ENCODE peak calls at places on chromosomes 12 and 14, in seven cellular contexts. One of them, this sample, is unnamed.

GRCh38 chr12:12946686-12947355 is 5.1 kb downstream of the GPRC5D start:
- DNase-seq in nephron progenitor cell: no peak
- DNase-seq in RWPE1: no peak
- DNase-seq in stomach: no peak
- DNase-seq in AG04449: no peak
- DNase-seq in GM23338: no peak
- DNase-seq in H9: no peak
- DNase-seq in this sample: no peak

GRCh38 chr12:97047361-97047760 is 140.3 kb downstream of the NEDD1 start:
- DNase-seq in nephron progenitor cell: no peak
- DNase-seq in stomach: no peak
- DNase-seq in AG04449: no peak
- DNase-seq in RWPE1: no peak
- DNase-seq in GM23338: no peak
- DNase-seq in H9: no peak
- DNase-seq in this sample: no peak

GRCh38 chr12:12952036-12952435 is at the start of gene GPRC5D:
- DNase-seq in H9: no peak
- DNase-seq in stomach: no peak
- DNase-seq in RWPE1: no peak
- DNase-seq in GM23338: no peak
- DNase-seq in AG04449: no peak
- DNase-seq in nephron progenitor cell: no peak
- DNase-seq in this sample: no peak

GRCh38 chr12:76706761-76707160 is 57.2 kb upstream of the ZDHHC17 start:
- DNase-seq in nephron progenitor cell: no peak
- DNase-seq in GM23338: no peak
- DNase-seq in AG04449: no peak
- DNase-seq in H9: no peak
- DNase-seq in stomach: no peak
- DNase-seq in RWPE1: no peak
- DNase-seq in this sample: no peak

GRCh38 chr12:108649126-108649525 is 15.4 kb upstream of the SELPLG start:
- DNase-seq in GM23338: no peak
- DNase-seq in RWPE1: no peak
- DNase-seq in H9: no peak
- DNase-seq in stomach: no peak
- DNase-seq in AG04449: peak
- DNase-seq in nephron progenitor cell: no peak
- DNase-seq in this sample: no peak

GRCh38 chr12:128973883-128974681 is 120.8 kb downstream of the GLT1D1 start:
- DNase-seq in AG04449: no peak
- DNase-seq in H9: no peak
- DNase-seq in stomach: no peak
- DNase-seq in GM23338: no peak
- DNase-seq in nephron progenitor cell: no peak
- DNase-seq in RWPE1: no peak
- DNase-seq in this sample: no peak

GRCh38 chr12:98471085-98471484 is 44.3 kb upstream of the TMPO start:
- DNase-seq in GM23338: no peak
- DNase-seq in AG04449: no peak
- DNase-seq in RWPE1: no peak
- DNase-seq in nephron progenitor cell: no peak
- DNase-seq in stomach: no peak
- DNase-seq in H9: no peak
- DNase-seq in this sample: no peak

GRCh38 chr12:23585156-23585781 is 364.2 kb downstream of the SOX5 start:
- DNase-seq in RWPE1: no peak
- DNase-seq in nephron progenitor cell: no peak
- DNase-seq in H9: no peak
- DNase-seq in GM23338: peak
- DNase-seq in AG04449: no peak
- DNase-seq in stomach: no peak
- DNase-seq in this sample: no peak

DNA sequence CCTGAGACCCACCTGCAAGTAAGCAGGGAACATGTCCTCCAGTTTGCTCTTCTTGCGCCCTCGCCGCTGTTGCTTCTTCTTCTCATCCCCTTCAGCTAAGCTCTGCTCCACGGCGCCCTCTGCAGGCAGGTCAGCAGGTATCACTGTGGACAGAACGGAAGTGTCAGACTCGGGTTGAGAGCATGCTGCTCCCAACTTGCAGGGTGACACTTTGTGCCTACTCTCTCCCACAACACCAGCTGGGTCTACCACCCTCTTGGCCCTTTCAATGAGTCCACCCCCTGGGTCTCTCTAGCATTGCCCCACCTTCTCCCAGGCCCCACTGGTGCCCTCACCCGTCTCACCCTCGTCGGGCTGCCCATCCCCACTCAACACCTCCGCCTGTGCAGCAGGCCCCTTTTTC is 16.7 kb downstream of the KMT2D start:
- DNase-seq in nephron progenitor cell: peak
- DNase-seq in GM23338: peak
- DNase-seq in RWPE1: no peak
- DNase-seq in stomach: peak
- DNase-seq in H9: peak
- DNase-seq in AG04449: no peak
- DNase-seq in this sample: peak
- TF ChIP-seq CTCF in nephron progenitor cell: peak
- TF ChIP-seq CTCF in GM23338: peak
- TF ChIP-seq CTCF in RWPE1: peak
- TF ChIP-seq CTCF in stomach: peak
- TF ChIP-seq CTCF in H9: peak
- TF ChIP-seq CTCF in AG04449: peak
- TF ChIP-seq CTCF in this sample: no peak

DNA sequence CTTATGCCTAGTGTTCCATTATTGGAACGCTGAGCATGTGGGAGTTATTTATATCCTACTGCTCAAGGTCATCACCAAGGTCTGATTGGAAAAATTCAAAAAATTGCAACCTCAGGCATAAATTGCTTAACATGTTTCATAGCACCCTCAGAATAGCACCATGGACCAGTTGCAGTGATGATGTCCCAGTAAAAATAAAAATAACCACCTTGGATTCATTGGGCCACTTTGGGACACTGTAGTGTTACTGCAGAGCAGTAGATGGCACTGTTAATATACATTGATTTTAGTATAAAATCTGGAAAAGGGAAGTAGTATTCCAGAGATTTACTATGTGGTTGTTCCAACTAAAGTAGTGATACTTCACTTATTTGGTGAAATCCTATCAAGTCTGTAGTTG is 31.0 kb upstream of the PTCSC3 start:
- DNase-seq in H9: no peak
- DNase-seq in GM23338: peak
- DNase-seq in nephron progenitor cell: no peak
- DNase-seq in RWPE1: no peak
- DNase-seq in AG04449: no peak
- DNase-seq in stomach: no peak
- DNase-seq in this sample: no peak
- TF ChIP-seq CTCF in H9: peak
- TF ChIP-seq CTCF in GM23338: peak
- TF ChIP-seq CTCF in nephron progenitor cell: no peak
- TF ChIP-seq CTCF in RWPE1: peak
- TF ChIP-seq CTCF in AG04449: no peak
- TF ChIP-seq CTCF in stomach: peak
- TF ChIP-seq CTCF in this sample: peak

GRCh38 chr12:18139989-18140596 is 50.1 kb upstream of the RERGL start:
- DNase-seq in AG04449: no peak
- DNase-seq in stomach: no peak
- DNase-seq in RWPE1: no peak
- DNase-seq in nephron progenitor cell: no peak
- DNase-seq in H9: no peak
- DNase-seq in GM23338: peak
- DNase-seq in this sample: no peak

GRCh38 chr12:18135509-18135908 is 45.5 kb upstream of the RERGL start:
- DNase-seq in RWPE1: no peak
- DNase-seq in H9: no peak
- DNase-seq in AG04449: no peak
- DNase-seq in nephron progenitor cell: no peak
- DNase-seq in stomach: no peak
- DNase-seq in GM23338: no peak
- DNase-seq in this sample: no peak

GRCh38 chr12:18130855-18131254 is 40.9 kb upstream of the RERGL start:
- DNase-seq in nephron progenitor cell: no peak
- DNase-seq in H9: no peak
- DNase-seq in RWPE1: no peak
- DNase-seq in stomach: no peak
- DNase-seq in GM23338: no peak
- DNase-seq in AG04449: no peak
- DNase-seq in this sample: no peak

GRCh38 chr12:18139254-18139653 is 49.3 kb upstream of the RERGL start:
- DNase-seq in GM23338: no peak
- DNase-seq in H9: no peak
- DNase-seq in stomach: no peak
- DNase-seq in nephron progenitor cell: no peak
- DNase-seq in RWPE1: no peak
- DNase-seq in AG04449: no peak
- DNase-seq in this sample: no peak

GRCh38 chr12:18135086-18135485 is 45.1 kb upstream of the RERGL start:
- DNase-seq in RWPE1: no peak
- DNase-seq in GM23338: no peak
- DNase-seq in H9: no peak
- DNase-seq in nephron progenitor cell: no peak
- DNase-seq in stomach: no peak
- DNase-seq in AG04449: no peak
- DNase-seq in this sample: no peak
- TF ChIP-seq CTCF in RWPE1: no peak
- TF ChIP-seq CTCF in GM23338: no peak
- TF ChIP-seq CTCF in H9: no peak
- TF ChIP-seq CTCF in nephron progenitor cell: no peak
- TF ChIP-seq CTCF in stomach: no peak
- TF ChIP-seq CTCF in AG04449: no peak
- TF ChIP-seq CTCF in this sample: no peak

DNA sequence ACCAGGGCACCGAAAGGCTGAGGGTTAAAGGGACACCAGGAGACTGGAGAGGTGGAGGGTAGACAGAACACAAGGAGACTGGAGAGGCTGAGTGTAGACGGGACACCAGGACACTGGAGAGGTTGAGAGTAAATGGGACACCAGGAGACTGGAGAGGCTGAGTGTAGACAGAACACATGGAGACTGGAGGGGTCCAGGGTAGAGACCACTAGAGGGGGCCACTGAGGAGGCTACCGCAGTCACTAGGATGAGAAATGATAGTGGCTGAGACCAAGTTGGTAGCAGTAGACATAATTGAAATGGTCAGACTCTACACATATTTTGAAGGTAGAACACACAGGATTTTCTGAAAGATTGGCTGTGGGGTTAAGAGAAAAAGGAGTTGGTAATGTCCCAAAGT is 68.2 kb downstream of the PAH start:
- DNase-seq in nephron progenitor cell: no peak
- DNase-seq in RWPE1: no peak
- DNase-seq in AG04449: no peak
- DNase-seq in stomach: no peak
- DNase-seq in H9: peak
- DNase-seq in GM23338: peak
- DNase-seq in this sample: no peak
- TF ChIP-seq CTCF in nephron progenitor cell: no peak
- TF ChIP-seq CTCF in RWPE1: no peak
- TF ChIP-seq CTCF in AG04449: no peak
- TF ChIP-seq CTCF in stomach: no peak
- TF ChIP-seq CTCF in H9: peak
- TF ChIP-seq CTCF in GM23338: peak
- TF ChIP-seq CTCF in this sample: no peak

DNA sequence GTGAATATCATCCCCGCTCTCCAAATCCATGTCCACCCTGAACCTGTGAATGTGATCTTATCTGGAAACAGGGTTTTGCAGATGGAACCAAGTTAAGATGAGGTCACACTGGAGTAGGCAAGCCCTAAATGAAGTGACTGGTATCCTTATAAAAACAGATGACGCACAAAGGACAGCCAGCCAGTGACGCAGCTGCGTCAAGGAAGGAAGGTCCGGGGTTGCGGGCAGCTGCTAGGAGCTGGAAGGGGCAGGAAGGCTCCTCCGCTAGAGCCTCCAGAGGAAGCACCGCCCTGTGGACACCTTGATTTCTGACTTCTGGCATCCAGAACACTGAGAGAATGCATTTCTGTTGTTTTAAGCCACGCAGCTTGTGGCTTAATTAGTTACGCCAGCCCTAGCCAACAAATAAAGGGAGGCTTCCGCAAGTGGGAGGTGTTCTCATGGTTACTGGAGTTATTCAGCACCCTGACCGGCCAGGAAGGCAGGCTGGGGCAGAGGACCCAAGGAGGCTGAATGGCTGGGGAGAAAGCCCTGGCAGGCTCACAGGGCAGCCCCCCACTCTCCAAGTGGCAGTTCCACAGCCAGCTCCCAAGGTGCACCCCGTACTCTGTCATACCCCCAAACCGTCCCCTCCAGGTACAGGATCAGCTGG is 127.6 kb upstream of the NCOR2 start:
- DNase-seq in stomach: no peak
- DNase-seq in GM23338: peak
- DNase-seq in H9: peak
- DNase-seq in nephron progenitor cell: no peak
- DNase-seq in RWPE1: peak
- DNase-seq in AG04449: no peak
- DNase-seq in this sample: peak
- TF ChIP-seq CTCF in stomach: no peak
- TF ChIP-seq CTCF in GM23338: no peak
- TF ChIP-seq CTCF in H9: no peak
- TF ChIP-seq CTCF in nephron progenitor cell: no peak
- TF ChIP-seq CTCF in RWPE1: no peak
- TF ChIP-seq CTCF in AG04449: no peak
- TF ChIP-seq CTCF in this sample: no peak

GRCh38 chr14:60327447-60328331 is 78.7 kb downstream of the PPM1A start:
- DNase-seq in nephron progenitor cell: peak
- DNase-seq in stomach: peak
- DNase-seq in H9: peak
- DNase-seq in RWPE1: no peak
- DNase-seq in GM23338: peak
- DNase-seq in AG04449: no peak
- DNase-seq in this sample: peak
- TF ChIP-seq CTCF in nephron progenitor cell: no peak
- TF ChIP-seq CTCF in stomach: no peak
- TF ChIP-seq CTCF in H9: peak
- TF ChIP-seq CTCF in RWPE1: no peak
- TF ChIP-seq CTCF in GM23338: peak
- TF ChIP-seq CTCF in AG04449: peak
- TF ChIP-seq CTCF in this sample: no peak

GRCh38 chr12:39294712-39295111 is 148.2 kb downstream of the KIF21A start:
- DNase-seq in H9: no peak
- DNase-seq in stomach: no peak
- DNase-seq in GM23338: no peak
- DNase-seq in RWPE1: no peak
- DNase-seq in nephron progenitor cell: no peak
- DNase-seq in AG04449: no peak
- DNase-seq in this sample: no peak
- TF ChIP-seq CTCF in H9: no peak
- TF ChIP-seq CTCF in stomach: no peak
- TF ChIP-seq CTCF in GM23338: no peak
- TF ChIP-seq CTCF in RWPE1: no peak
- TF ChIP-seq CTCF in nephron progenitor cell: no peak
- TF ChIP-seq CTCF in AG04449: no peak
- TF ChIP-seq CTCF in this sample: no peak

GRCh38 chr12:25557830-25558436 is 4.8 kb upstream of the LMNTD1 start:
- DNase-seq in nephron progenitor cell: no peak
- DNase-seq in stomach: no peak
- DNase-seq in GM23338: peak
- DNase-seq in RWPE1: peak
- DNase-seq in AG04449: no peak
- DNase-seq in H9: no peak
- DNase-seq in this sample: peak
- TF ChIP-seq CTCF in nephron progenitor cell: peak
- TF ChIP-seq CTCF in stomach: peak
- TF ChIP-seq CTCF in GM23338: no peak
- TF ChIP-seq CTCF in RWPE1: peak
- TF ChIP-seq CTCF in AG04449: no peak
- TF ChIP-seq CTCF in H9: peak
- TF ChIP-seq CTCF in this sample: no peak